ENCODE peak calls at places on chromosomes 3 and 15, in nine cellular contexts. H is neural progenitor cell; S is naive thymus-derived CD4-positive, alpha-beta T cell; J is cardiac fibroblast; B is SK-N-MC; O is CD8-positive, alpha-beta memory T cell; T is body of pancreas; V is A549; L is ovary. Z is an unnamed sample.

GRCh38 chr15:43534897-43535296 is 17.5 kb downstream of the MAP1A start:
- DNase-seq in J (no peak), O (no peak), S (no peak), L (no peak), H (no peak), V (no peak), T (no peak), B (no peak), Z (no peak)

GRCh38 chr3:47019201-47019600 is 39.7 kb downstream of the NBEAL2 start:
- DNase-seq in S (no peak), T (no peak), O (no peak), V (no peak), B (no peak), H (no peak), J (no peak), L (no peak), Z (no peak)

GRCh38 chr3:59857589-59858346 is 807.9 kb upstream of the CFAP20DC start:
- DNase-seq in S (peak; percentile 69), L (peak; percentile 51), T (peak; percentile 88), H (peak; percentile 88), J (peak; percentile 87), B (peak; percentile 16), O (peak; percentile 76), V (peak; percentile 71), Z (peak; percentile 36)

GRCh38 chr3:154427685-154428291 is 2.2 kb downstream of the GPR149 start:
- DNase-seq in V (no peak), S (no peak), J (no peak), O (no peak), L (no peak), T (no peak), B (no peak), H (peak; percentile 90), Z (no peak)

GRCh38 chr3:147361671-147362420 is 44.5 kb downstream of the ZIC4 start:
- DNase-seq in V (peak; percentile 27), J (peak; percentile 10), H (peak; percentile 81), B (peak; percentile 45), S (no peak), L (no peak), O (no peak), T (peak; percentile 5), Z (no peak)

GRCh38 chr15:92690370-92690769 is 34.8 kb upstream of the FAM174B start:
- DNase-seq in B (no peak), J (no peak), L (no peak), S (no peak), V (no peak), O (no peak), H (no peak), T (no peak), Z (no peak)

GRCh38 chr3:108420926-108421325 is 89.5 kb downstream of the MYH15 start:
- DNase-seq in V (no peak), H (no peak), J (peak; percentile 87), B (no peak), T (no peak), S (no peak), O (no peak), L (no peak), Z (peak; percentile 90)

GRCh38 chr3:157176108-157176507 is 16.2 kb upstream of the CCNL1 start:
- DNase-seq in J (peak; percentile 38), B (no peak), H (no peak), S (no peak), O (no peak), V (no peak), T (no peak), L (no peak), Z (no peak)

GRCh38 chr3:81496407-81497104 is 264.9 kb downstream of the GBE1 start:
- DNase-seq in L (no peak), H (no peak), S (no peak), O (no peak), B (no peak), V (no peak), J (no peak), T (no peak), Z (no peak)

GRCh38 chr3:81490541-81491288 is 270.7 kb downstream of the GBE1 start:
- DNase-seq in V (peak; percentile 88), H (peak; percentile 94), B (peak; percentile 64), S (peak; percentile 37), J (peak; percentile 94), O (peak; percentile 73), T (peak; percentile 83), L (peak; percentile 84), Z (peak; percentile 34)

GRCh38 chr3:81497565-81497964 is 263.9 kb downstream of the GBE1 start:
- DNase-seq in V (no peak), H (no peak), L (no peak), O (no peak), J (no peak), S (no peak), T (no peak), B (no peak), Z (no peak)

DNA sequence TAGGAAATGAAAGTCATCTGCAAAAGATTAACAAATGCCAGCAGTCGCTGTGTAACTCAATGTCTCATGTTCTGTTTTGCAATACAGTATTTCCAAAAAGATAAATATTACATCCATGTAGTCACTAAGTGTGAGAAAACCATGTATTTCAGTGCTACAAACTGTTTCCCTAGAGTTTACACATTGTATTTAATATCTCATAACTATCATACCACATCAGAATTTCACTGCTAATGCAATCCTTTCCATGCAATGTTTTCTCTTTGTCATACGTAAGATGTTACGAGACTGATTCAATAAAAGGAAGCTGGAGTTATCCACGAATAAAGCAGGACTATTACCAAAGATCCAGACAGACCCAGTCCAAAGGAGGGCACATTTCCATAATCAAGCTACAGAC is 269.4 kb downstream of the GBE1 start:
- DNase-seq in T (no peak), J (peak; percentile 89), H (no peak), O (no peak), V (no peak), B (no peak), L (no peak), S (no peak), Z (peak; percentile 50)
- H3K4me3 ChIP-seq in T (no peak overlapping the region), J (no peak overlapping the region), H (no peak overlapping the region), O (no peak overlapping the region), V (no peak overlapping the region), B (no peak overlapping the region), L (no peak overlapping the region), S (no peak overlapping the region), Z (no peak overlapping the region)

GRCh38 chr3:13655074-13655913 is 106.4 kb downstream of the FBLN2 start:
- DNase-seq in B (no peak), O (no peak), H (peak; percentile 91), S (peak; percentile 35), J (peak; percentile 14), L (no peak), T (peak; percentile 35), V (peak; percentile 53), Z (no peak)

GRCh38 chr3:13652728-13653127 is 103.8 kb downstream of the FBLN2 start:
- DNase-seq in B (no peak), V (no peak), O (no peak), H (no peak), J (no peak), T (no peak), L (no peak), S (no peak), Z (no peak)

GRCh38 chr3:13656584-13657301 is 107.8 kb downstream of the FBLN2 start:
- DNase-seq in V (no peak), B (no peak), T (no peak), H (no peak), L (no peak), O (no peak), J (no peak), S (no peak), Z (no peak)

GRCh38 chr3:13653631-13654279 is 104.8 kb downstream of the FBLN2 start:
- DNase-seq in L (no peak), V (no peak), T (no peak), O (no peak), S (no peak), H (no peak), B (no peak), J (no peak), Z (no peak)

DNA sequence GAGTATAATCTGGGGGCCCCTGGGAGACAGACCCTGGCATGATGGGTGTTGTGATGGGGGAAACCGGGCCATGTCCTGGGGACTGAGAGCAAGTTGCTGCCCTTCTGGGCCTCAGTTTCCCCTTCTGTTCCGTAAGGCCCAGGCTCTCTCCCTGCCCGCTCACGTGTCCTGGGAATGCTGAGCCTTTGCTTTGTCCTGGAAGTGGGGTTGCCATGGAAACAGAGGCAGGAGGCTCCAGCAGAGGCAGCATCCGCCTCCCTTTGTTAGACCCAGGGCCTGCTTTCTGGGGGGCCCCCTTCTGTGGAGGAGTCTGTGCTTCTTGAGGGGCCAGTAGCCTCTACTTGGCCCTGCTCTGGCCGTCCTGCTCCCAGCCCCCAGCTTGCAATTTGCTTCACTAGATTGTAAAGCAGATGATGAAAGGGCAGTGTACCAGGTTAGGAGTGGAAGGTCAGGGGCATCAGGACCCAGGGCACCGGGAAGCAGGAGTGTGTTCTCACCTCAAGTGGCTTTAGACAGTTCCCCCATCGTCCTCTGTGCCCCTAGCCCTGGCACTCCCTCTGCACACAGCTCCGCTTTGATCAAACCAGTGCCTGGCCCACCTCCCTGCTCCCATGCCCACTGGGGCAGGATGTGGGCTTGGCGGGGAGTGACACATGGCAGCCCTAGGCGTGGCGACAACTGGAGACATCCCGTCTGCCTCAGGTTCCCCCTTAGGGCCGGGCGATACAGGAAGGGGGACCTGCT is 105.6 kb downstream of the FBLN2 start:
- DNase-seq in T (no peak), S (peak; percentile 65), L (no peak), H (peak; percentile 85), J (no peak), B (no peak), O (peak; percentile 58), V (no peak), Z (no peak)
- H3K4me3 ChIP-seq in T (no peak overlapping the region), S (peak overlapping the region; percentile 30), L (no peak overlapping the region), H (peak overlapping the region; percentile 40), J (no peak overlapping the region), B (no peak overlapping the region), O (no peak overlapping the region), V (no peak overlapping the region), Z (no peak overlapping the region)

DNA sequence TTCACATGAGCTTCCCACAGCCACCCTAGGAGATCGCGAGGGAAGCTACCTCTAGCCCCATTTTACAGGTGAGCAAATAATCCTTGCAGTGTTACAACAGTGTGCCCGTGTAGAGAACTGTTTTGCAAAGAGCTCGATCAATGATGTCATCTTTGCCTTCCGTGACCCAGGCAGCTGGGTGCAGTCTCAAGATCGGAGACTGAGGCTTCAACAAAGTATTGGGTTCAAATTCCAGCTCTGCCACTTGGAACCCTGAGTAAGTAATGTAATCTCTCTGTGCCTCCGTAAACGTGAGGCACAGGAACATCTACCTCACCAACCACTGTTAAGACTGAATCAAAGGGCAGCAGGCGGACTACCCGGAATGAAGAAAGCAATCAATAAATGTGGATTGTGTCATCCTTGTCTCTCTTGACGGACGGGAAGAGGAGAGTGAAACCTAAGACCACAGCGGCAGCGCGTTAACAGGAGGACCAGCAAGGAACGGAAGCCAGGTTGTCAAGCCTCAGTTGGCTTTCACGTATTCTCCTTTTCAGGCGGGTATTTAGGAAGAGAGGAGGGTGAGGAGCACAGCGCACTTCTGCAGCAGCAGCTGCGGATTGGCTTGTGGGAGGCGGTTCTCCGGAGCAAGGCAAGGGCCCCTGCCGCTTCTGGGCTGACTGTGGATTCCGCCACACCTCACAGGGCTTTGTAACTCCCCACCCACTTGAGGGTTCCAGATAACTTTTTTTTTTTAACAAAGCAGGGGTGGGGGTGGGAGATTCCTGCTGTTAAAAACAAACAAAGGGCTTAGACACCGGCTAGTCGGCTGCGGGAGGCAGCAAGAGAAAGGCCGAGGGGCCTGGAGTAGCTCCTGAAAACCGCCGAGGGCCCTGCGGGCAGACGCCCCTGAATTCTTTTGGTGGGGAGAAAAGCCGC is 1.5 kb upstream of the SMAD3 start:
- DNase-seq in T (peak; percentile 70), J (no peak), O (no peak), S (peak; percentile 54), V (peak; percentile 83), H (peak; percentile 79), B (no peak), L (no peak), Z (no peak)
- H3K4me3 ChIP-seq in T (no peak overlapping the region), J (no peak overlapping the region), O (no peak overlapping the region), S (no peak overlapping the region), V (peak overlapping the region; percentile 95), H (peak overlapping the region; percentile 95), B (no peak overlapping the region), L (no peak overlapping the region), Z (no peak overlapping the region)

GRCh38 chr15:90141646-90142045 is 39.4 kb upstream of the IDH2 start:
- DNase-seq in T (no peak), B (no peak), V (no peak), J (peak; percentile 43), L (no peak), H (no peak), S (no peak), O (peak; percentile 12), Z (no peak)
- H3K4me3 ChIP-seq in T (no peak overlapping the region), B (no peak overlapping the region), V (no peak overlapping the region), J (no peak overlapping the region), L (no peak overlapping the region), H (no peak overlapping the region), S (no peak overlapping the region), O (no peak overlapping the region), Z (no peak overlapping the region)

Z was measured in skeletal muscle cell.